ENCODE peak calls at places on chromosomes 12 and 14, in seven cellular contexts. One of them, this sample, is unnamed. For H3K36me3, the result is how much of the 10 kb centered on the place peaks cover.

GRCh38 chr12:62813031-62813829 is 121.7 kb downstream of the PPM1H start:
- DNase-seq in ovary: peak
- DNase-seq in GM23338: peak
- DNase-seq in GM12878: no peak
- DNase-seq in left ventricle myocardium inferior: peak
- DNase-seq in neuronal stem cell: peak
- DNase-seq in testis: peak
- DNase-seq in this sample: peak

GRCh38 chr12:122851820-122852219 is 16.6 kb downstream of the HIP1R start:
- DNase-seq in testis: no peak
- DNase-seq in GM12878: no peak
- DNase-seq in ovary: no peak
- DNase-seq in GM23338: no peak
- DNase-seq in left ventricle myocardium inferior: no peak
- DNase-seq in neuronal stem cell: no peak
- DNase-seq in this sample: peak

GRCh38 chr12:4539167-4539870 is 629 bp downstream of the RAD51AP1 start:
- DNase-seq in neuronal stem cell: no peak
- DNase-seq in testis: no peak
- DNase-seq in GM12878: no peak
- DNase-seq in left ventricle myocardium inferior: no peak
- DNase-seq in GM23338: no peak
- DNase-seq in ovary: no peak
- DNase-seq in this sample: no peak

GRCh38 chr12:34604227-34604626 is 581.9 kb downstream of the ALG10 start:
- DNase-seq in neuronal stem cell: no peak
- DNase-seq in testis: no peak
- DNase-seq in ovary: no peak
- DNase-seq in GM23338: no peak
- DNase-seq in GM12878: no peak
- DNase-seq in left ventricle myocardium inferior: no peak
- DNase-seq in this sample: no peak

GRCh38 chr12:118544569-118544968 is 168.2 kb downstream of the SUDS3 start:
- DNase-seq in left ventricle myocardium inferior: no peak
- DNase-seq in testis: no peak
- DNase-seq in neuronal stem cell: no peak
- DNase-seq in GM12878: no peak
- DNase-seq in ovary: no peak
- DNase-seq in GM23338: no peak
- DNase-seq in this sample: no peak

GRCh38 chr14:45252356-45253069 is 489 bp downstream of the MIS18BP1 start:
- DNase-seq in left ventricle myocardium inferior: no peak
- DNase-seq in GM23338: peak
- DNase-seq in neuronal stem cell: no peak
- DNase-seq in testis: peak
- DNase-seq in GM12878: no peak
- DNase-seq in ovary: no peak
- DNase-seq in this sample: no peak

GRCh38 chr14:89027097-89027740 is 202.8 kb downstream of the TTC8 start:
- DNase-seq in neuronal stem cell: peak
- DNase-seq in left ventricle myocardium inferior: peak
- DNase-seq in GM23338: peak
- DNase-seq in ovary: peak
- DNase-seq in testis: peak
- DNase-seq in GM12878: no peak
- DNase-seq in this sample: peak

GRCh38 chr12:41527529-41528116 is 339.5 kb downstream of the PDZRN4 start:
- DNase-seq in left ventricle myocardium inferior: no peak
- DNase-seq in ovary: no peak
- DNase-seq in GM23338: no peak
- DNase-seq in GM12878: no peak
- DNase-seq in testis: no peak
- DNase-seq in neuronal stem cell: no peak
- DNase-seq in this sample: no peak

GRCh38 chr12:53344487-53344823 is 8.3 kb upstream of the SP7 start:
- DNase-seq in GM23338: no peak
- DNase-seq in testis: no peak
- DNase-seq in ovary: no peak
- DNase-seq in left ventricle myocardium inferior: no peak
- DNase-seq in neuronal stem cell: no peak
- DNase-seq in GM12878: no peak
- DNase-seq in this sample: no peak

GRCh38 chr12:110124184-110124995 is at the start of gene IFT81:
- DNase-seq in GM12878: no peak
- DNase-seq in testis: peak
- DNase-seq in ovary: peak
- DNase-seq in GM23338: peak
- DNase-seq in left ventricle myocardium inferior: peak
- DNase-seq in neuronal stem cell: peak
- DNase-seq in this sample: peak

GRCh38 chr14:58501214-58501816 is 73.8 kb downstream of the KIAA0586 start:
- DNase-seq in GM12878: peak
- DNase-seq in testis: no peak
- DNase-seq in ovary: no peak
- DNase-seq in left ventricle myocardium inferior: no peak
- DNase-seq in neuronal stem cell: peak
- DNase-seq in GM23338: peak
- DNase-seq in this sample: peak

GRCh38 chr12:53743277-53744129 is 8.3 kb downstream of the CISTR start:
- DNase-seq in left ventricle myocardium inferior: no peak
- DNase-seq in GM23338: peak
- DNase-seq in GM12878: no peak
- DNase-seq in testis: peak
- DNase-seq in ovary: peak
- DNase-seq in neuronal stem cell: peak
- DNase-seq in this sample: peak

GRCh38 chr14:30610719-30611388 is 11.3 kb upstream of the SCFD1 start:
- DNase-seq in GM23338: peak
- DNase-seq in left ventricle myocardium inferior: no peak
- DNase-seq in ovary: no peak
- DNase-seq in GM12878: no peak
- DNase-seq in neuronal stem cell: no peak
- DNase-seq in testis: no peak
- DNase-seq in this sample: no peak

GRCh38 chr12:57213068-57213715 is 3.4 kb upstream of the NXPH4 start:
- DNase-seq in GM12878: peak
- DNase-seq in ovary: peak
- DNase-seq in left ventricle myocardium inferior: peak
- DNase-seq in testis: peak
- DNase-seq in neuronal stem cell: no peak
- DNase-seq in GM23338: peak
- DNase-seq in this sample: peak

GRCh38 chr12:89556976-89557375 is 31.1 kb upstream of the POC1B start:
- DNase-seq in ovary: no peak
- DNase-seq in GM23338: no peak
- DNase-seq in neuronal stem cell: no peak
- DNase-seq in GM12878: no peak
- DNase-seq in testis: no peak
- DNase-seq in left ventricle myocardium inferior: no peak
- DNase-seq in this sample: no peak

GRCh38 chr12:14280921-14281320 is 84.6 kb upstream of the ATF7IP start:
- DNase-seq in ovary: no peak
- DNase-seq in GM23338: no peak
- DNase-seq in GM12878: peak
- DNase-seq in testis: no peak
- DNase-seq in neuronal stem cell: no peak
- DNase-seq in left ventricle myocardium inferior: no peak
- DNase-seq in this sample: no peak

GRCh38 chr14:29865299-29865698 is 62.3 kb downstream of the PRKD1 start:
- DNase-seq in ovary: no peak
- DNase-seq in left ventricle myocardium inferior: no peak
- DNase-seq in neuronal stem cell: no peak
- DNase-seq in testis: no peak
- DNase-seq in GM12878: no peak
- DNase-seq in GM23338: no peak
- DNase-seq in this sample: no peak

GRCh38 chr12:28253175-28253641 is 63.0 kb downstream of the CCDC91 start:
- DNase-seq in testis: no peak
- DNase-seq in GM23338: no peak
- DNase-seq in neuronal stem cell: no peak
- DNase-seq in left ventricle myocardium inferior: no peak
- DNase-seq in GM12878: peak
- DNase-seq in ovary: no peak
- DNase-seq in this sample: no peak

GRCh38 chr12:108204117-108204516 is 75.0 kb downstream of the WSCD2 start:
- DNase-seq in GM23338: no peak
- DNase-seq in neuronal stem cell: no peak
- DNase-seq in GM12878: no peak
- DNase-seq in ovary: no peak
- DNase-seq in left ventricle myocardium inferior: no peak
- DNase-seq in testis: no peak
- DNase-seq in this sample: no peak

DNA sequence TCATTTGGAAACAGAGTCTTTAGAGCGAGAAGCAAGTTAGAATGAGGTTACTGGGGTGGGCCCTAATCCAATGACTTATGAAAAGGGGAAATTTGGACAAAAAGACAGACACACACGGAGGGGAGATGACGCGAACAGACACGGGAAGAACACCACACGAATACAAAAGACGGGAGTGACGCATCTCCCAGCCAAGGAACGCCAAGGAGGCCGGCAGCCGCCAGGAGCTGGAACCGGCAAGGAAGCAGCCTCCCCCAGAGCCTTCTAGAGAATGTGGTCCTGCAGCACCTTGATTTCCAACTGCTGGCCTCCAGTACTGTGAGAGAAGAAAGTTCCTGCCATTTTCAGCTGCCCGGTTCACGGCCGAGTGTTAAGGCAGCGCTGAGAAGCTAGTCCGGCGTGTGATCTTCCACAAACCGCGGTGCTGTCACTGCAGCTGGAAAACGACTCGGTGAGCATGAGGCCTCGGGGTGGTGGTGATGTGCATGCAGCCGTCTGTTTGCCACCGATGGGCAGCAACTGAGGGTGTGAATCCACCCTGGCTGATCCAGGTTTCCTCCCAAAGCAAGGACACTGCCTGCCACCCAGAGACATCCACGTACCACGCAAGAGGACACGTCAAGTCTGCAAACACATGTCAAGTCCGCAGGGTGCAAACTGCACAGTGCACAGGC is 124.5 kb downstream of the NCOR2 start:
- DNase-seq in neuronal stem cell: no peak
- DNase-seq in left ventricle myocardium inferior: no peak
- DNase-seq in testis: no peak
- DNase-seq in GM23338: no peak
- DNase-seq in ovary: no peak
- DNase-seq in GM12878: no peak
- DNase-seq in this sample: no peak
- H3K36me3 ChIP-seq in neuronal stem cell: under half
- H3K36me3 ChIP-seq in left ventricle myocardium inferior: under half
- H3K36me3 ChIP-seq in testis: under half
- H3K36me3 ChIP-seq in GM23338: under half
- H3K36me3 ChIP-seq in ovary: under half
- H3K36me3 ChIP-seq in GM12878: under half
- H3K36me3 ChIP-seq in this sample: under half

DNA sequence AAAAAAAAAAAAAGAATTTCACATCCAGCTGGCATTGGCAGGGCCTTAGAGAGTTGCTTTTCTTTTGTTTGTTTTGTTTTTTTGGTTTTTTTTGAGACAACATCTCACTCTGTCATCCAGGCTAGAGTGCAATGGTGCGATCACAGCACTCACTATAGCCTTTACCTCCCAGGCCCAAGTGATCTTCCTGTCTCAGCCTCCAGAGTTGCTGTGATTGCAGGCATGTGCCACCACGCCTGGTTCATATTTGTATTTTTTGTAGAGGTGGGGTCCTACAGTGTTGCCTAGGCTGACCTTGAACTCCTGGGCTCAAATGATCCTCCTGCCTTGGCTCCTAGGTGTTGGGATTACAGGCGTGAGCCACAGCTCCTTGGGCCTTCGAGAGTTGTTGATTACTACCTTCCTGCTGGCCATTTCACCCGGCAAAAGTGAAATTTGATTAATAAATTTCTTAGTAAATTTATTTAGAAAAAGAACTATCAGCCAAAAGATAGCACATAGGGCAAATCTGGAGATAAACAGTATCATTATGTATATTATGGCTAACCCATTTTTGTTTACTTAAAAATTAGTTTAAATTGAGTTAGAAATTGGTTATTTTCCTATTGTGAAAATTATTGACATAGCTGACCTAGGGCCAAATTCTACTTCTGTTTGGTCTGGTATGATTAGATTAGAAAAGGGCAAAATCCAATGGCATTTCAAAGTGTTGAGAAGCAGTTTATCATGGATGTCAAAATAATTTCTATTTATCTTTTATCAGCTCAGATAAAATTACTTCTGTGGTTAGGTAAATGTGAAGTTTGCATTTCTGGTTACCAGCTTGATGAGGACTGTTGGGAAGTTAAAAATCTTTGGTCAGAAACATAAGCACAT is 12.6 kb downstream of the ACTR6 start:
- DNase-seq in GM23338: no peak
- DNase-seq in testis: no peak
- DNase-seq in ovary: no peak
- DNase-seq in neuronal stem cell: no peak
- DNase-seq in GM12878: no peak
- DNase-seq in left ventricle myocardium inferior: no peak
- DNase-seq in this sample: no peak
- H3K36me3 ChIP-seq in GM23338: under half
- H3K36me3 ChIP-seq in testis: under half
- H3K36me3 ChIP-seq in ovary: under half
- H3K36me3 ChIP-seq in neuronal stem cell: under half
- H3K36me3 ChIP-seq in GM12878: under half
- H3K36me3 ChIP-seq in left ventricle myocardium inferior: half or more
- H3K36me3 ChIP-seq in this sample: under half

GRCh38 chr12:12481636-12482035 is 81.0 kb downstream of the DUSP16 start:
- DNase-seq in ovary: no peak
- DNase-seq in left ventricle myocardium inferior: no peak
- DNase-seq in GM23338: no peak
- DNase-seq in GM12878: no peak
- DNase-seq in neuronal stem cell: no peak
- DNase-seq in testis: no peak
- DNase-seq in this sample: no peak

GRCh38 chr12:12482959-12483358 is 79.7 kb downstream of the DUSP16 start:
- DNase-seq in testis: no peak
- DNase-seq in GM23338: no peak
- DNase-seq in neuronal stem cell: no peak
- DNase-seq in GM12878: no peak
- DNase-seq in ovary: no peak
- DNase-seq in left ventricle myocardium inferior: no peak
- DNase-seq in this sample: no peak

GRCh38 chr12:12477532-12477890 is 85.2 kb downstream of the DUSP16 start:
- DNase-seq in left ventricle myocardium inferior: no peak
- DNase-seq in ovary: no peak
- DNase-seq in neuronal stem cell: no peak
- DNase-seq in testis: no peak
- DNase-seq in GM23338: no peak
- DNase-seq in GM12878: no peak
- DNase-seq in this sample: no peak

GRCh38 chr12:12482150-12482761 is 80.4 kb downstream of the DUSP16 start:
- DNase-seq in left ventricle myocardium inferior: no peak
- DNase-seq in neuronal stem cell: no peak
- DNase-seq in GM23338: no peak
- DNase-seq in ovary: no peak
- DNase-seq in GM12878: no peak
- DNase-seq in testis: no peak
- DNase-seq in this sample: no peak

GRCh38 chr12:12480074-12480473 is 82.6 kb downstream of the DUSP16 start:
- DNase-seq in ovary: no peak
- DNase-seq in testis: no peak
- DNase-seq in GM12878: no peak
- DNase-seq in neuronal stem cell: no peak
- DNase-seq in GM23338: no peak
- DNase-seq in left ventricle myocardium inferior: no peak
- DNase-seq in this sample: no peak
- H3K36me3 ChIP-seq in ovary: under half
- H3K36me3 ChIP-seq in testis: under half
- H3K36me3 ChIP-seq in GM12878: under half
- H3K36me3 ChIP-seq in neuronal stem cell: under half
- H3K36me3 ChIP-seq in GM23338: under half
- H3K36me3 ChIP-seq in left ventricle myocardium inferior: half or more
- H3K36me3 ChIP-seq in this sample: under half

GRCh38 chr12:111451232-111451631 is 45.5 kb downstream of the SH2B3 start:
- DNase-seq in left ventricle myocardium inferior: no peak
- DNase-seq in GM12878: no peak
- DNase-seq in testis: no peak
- DNase-seq in GM23338: no peak
- DNase-seq in ovary: no peak
- DNase-seq in neuronal stem cell: no peak
- DNase-seq in this sample: no peak
- H3K36me3 ChIP-seq in left ventricle myocardium inferior: half or more
- H3K36me3 ChIP-seq in GM12878: under half
- H3K36me3 ChIP-seq in testis: under half
- H3K36me3 ChIP-seq in GM23338: under half
- H3K36me3 ChIP-seq in ovary: under half
- H3K36me3 ChIP-seq in neuronal stem cell: under half
- H3K36me3 ChIP-seq in this sample: half or more

This sample was measured in H7.